ENCODE peak calls at places on chromosomes 6 and 20, in eight cellular contexts. One of them, this sample, is unnamed.

GRCh38 chr20:34559311-34560140 is 1.0 kb downstream of the MAP1LC3A start:
- DNase-seq in kidney: peak; percentile 84
- DNase-seq in astrocyte: no peak
- DNase-seq in SK-N-SH: peak; percentile 61
- DNase-seq in MM.1S: no peak
- DNase-seq in colonic mucosa: no peak
- DNase-seq in mammary epithelial cell: no peak
- DNase-seq in PC-3: no peak
- DNase-seq in this sample: no peak

GRCh38 chr6:151493495-151494234 is at the start of gene CCDC170:
- DNase-seq in kidney: peak; percentile 80
- DNase-seq in colonic mucosa: peak; percentile 26
- DNase-seq in MM.1S: peak; percentile 7
- DNase-seq in mammary epithelial cell: no peak
- DNase-seq in PC-3: no peak
- DNase-seq in SK-N-SH: peak; percentile 69
- DNase-seq in astrocyte: peak; percentile 5
- DNase-seq in this sample: no peak

GRCh38 chr6:159126590-159126989 is 42.6 kb upstream of the FNDC1 start:
- DNase-seq in MM.1S: no peak
- DNase-seq in mammary epithelial cell: no peak
- DNase-seq in colonic mucosa: no peak
- DNase-seq in SK-N-SH: no peak
- DNase-seq in astrocyte: no peak
- DNase-seq in PC-3: no peak
- DNase-seq in kidney: no peak
- DNase-seq in this sample: no peak

GRCh38 chr20:1478566-1478965 is 11.9 kb upstream of the NSFL1C start:
- DNase-seq in kidney: no peak
- DNase-seq in mammary epithelial cell: peak; percentile 96
- DNase-seq in SK-N-SH: no peak
- DNase-seq in MM.1S: no peak
- DNase-seq in colonic mucosa: no peak
- DNase-seq in PC-3: peak; percentile 97
- DNase-seq in astrocyte: peak; percentile 59
- DNase-seq in this sample: no peak

GRCh38 chr6:25392372-25392771 is 113.2 kb downstream of the CARMIL1 start:
- DNase-seq in mammary epithelial cell: no peak
- DNase-seq in kidney: no peak
- DNase-seq in PC-3: peak; percentile 10
- DNase-seq in colonic mucosa: no peak
- DNase-seq in SK-N-SH: no peak
- DNase-seq in astrocyte: no peak
- DNase-seq in MM.1S: no peak
- DNase-seq in this sample: no peak

GRCh38 chr6:35413911-35414310 is 38.2 kb upstream of the FANCE start:
- DNase-seq in SK-N-SH: no peak
- DNase-seq in mammary epithelial cell: no peak
- DNase-seq in colonic mucosa: no peak
- DNase-seq in astrocyte: no peak
- DNase-seq in PC-3: no peak
- DNase-seq in MM.1S: no peak
- DNase-seq in kidney: no peak
- DNase-seq in this sample: no peak

GRCh38 chr20:42483694-42484303 is 705.9 kb downstream of the PTPRT start:
- DNase-seq in colonic mucosa: peak; percentile 36
- DNase-seq in astrocyte: no peak
- DNase-seq in PC-3: no peak
- DNase-seq in kidney: no peak
- DNase-seq in mammary epithelial cell: no peak
- DNase-seq in SK-N-SH: peak; percentile 20
- DNase-seq in MM.1S: peak; percentile 15
- DNase-seq in this sample: no peak

GRCh38 chr20:24066075-24066700 is 77.6 kb upstream of the GGTLC1 start:
- DNase-seq in kidney: no peak
- DNase-seq in MM.1S: peak; percentile 60
- DNase-seq in SK-N-SH: no peak
- DNase-seq in astrocyte: no peak
- DNase-seq in colonic mucosa: no peak
- DNase-seq in PC-3: no peak
- DNase-seq in mammary epithelial cell: no peak
- DNase-seq in this sample: no peak

GRCh38 chr6:17628873-17629272 is 28.8 kb downstream of the FAM8A1 start:
- DNase-seq in kidney: no peak
- DNase-seq in MM.1S: peak; percentile 74
- DNase-seq in SK-N-SH: no peak
- DNase-seq in PC-3: no peak
- DNase-seq in astrocyte: no peak
- DNase-seq in colonic mucosa: no peak
- DNase-seq in mammary epithelial cell: no peak
- DNase-seq in this sample: no peak

GRCh38 chr6:82385961-82386360 is 22.3 kb downstream of the TPBG start:
- DNase-seq in PC-3: peak; percentile 79
- DNase-seq in mammary epithelial cell: peak; percentile 33
- DNase-seq in colonic mucosa: no peak
- DNase-seq in kidney: no peak
- DNase-seq in MM.1S: no peak
- DNase-seq in astrocyte: no peak
- DNase-seq in SK-N-SH: no peak
- DNase-seq in this sample: no peak

GRCh38 chr6:82385546-82385945 is 21.9 kb downstream of the TPBG start:
- DNase-seq in colonic mucosa: no peak
- DNase-seq in PC-3: no peak
- DNase-seq in kidney: no peak
- DNase-seq in mammary epithelial cell: no peak
- DNase-seq in SK-N-SH: no peak
- DNase-seq in astrocyte: no peak
- DNase-seq in MM.1S: no peak
- DNase-seq in this sample: no peak

GRCh38 chr6:82380566-82381185 is 17.1 kb downstream of the TPBG start:
- DNase-seq in colonic mucosa: no peak
- DNase-seq in SK-N-SH: no peak
- DNase-seq in kidney: no peak
- DNase-seq in PC-3: no peak
- DNase-seq in astrocyte: no peak
- DNase-seq in mammary epithelial cell: no peak
- DNase-seq in MM.1S: no peak
- DNase-seq in this sample: no peak

GRCh38 chr6:82381278-82381677 is 17.7 kb downstream of the TPBG start:
- DNase-seq in PC-3: no peak
- DNase-seq in SK-N-SH: no peak
- DNase-seq in colonic mucosa: no peak
- DNase-seq in kidney: no peak
- DNase-seq in mammary epithelial cell: no peak
- DNase-seq in astrocyte: no peak
- DNase-seq in MM.1S: peak; percentile 43
- DNase-seq in this sample: no peak

GRCh38 chr6:82385102-82385501 is 21.5 kb downstream of the TPBG start:
- DNase-seq in astrocyte: no peak
- DNase-seq in mammary epithelial cell: no peak
- DNase-seq in PC-3: no peak
- DNase-seq in MM.1S: peak; percentile 11
- DNase-seq in kidney: no peak
- DNase-seq in SK-N-SH: no peak
- DNase-seq in colonic mucosa: no peak
- DNase-seq in this sample: no peak
- H3K4me3 ChIP-seq in astrocyte: no peak overlapping the region
- H3K4me3 ChIP-seq in mammary epithelial cell: no peak overlapping the region
- H3K4me3 ChIP-seq in PC-3: no peak overlapping the region
- H3K4me3 ChIP-seq in MM.1S: no peak overlapping the region
- H3K4me3 ChIP-seq in kidney: no peak overlapping the region
- H3K4me3 ChIP-seq in SK-N-SH: no peak overlapping the region
- H3K4me3 ChIP-seq in colonic mucosa: no peak overlapping the region
- H3K4me3 ChIP-seq in this sample: peak overlapping the region; percentile 4

GRCh38 chr6:125791151-125791819 is 525 bp downstream of the NCOA7 start:
- DNase-seq in colonic mucosa: peak; percentile 56
- DNase-seq in astrocyte: peak; percentile 42
- DNase-seq in SK-N-SH: peak; percentile 64
- DNase-seq in PC-3: peak; percentile 51
- DNase-seq in MM.1S: peak; percentile 71
- DNase-seq in mammary epithelial cell: peak; percentile 66
- DNase-seq in kidney: no peak
- DNase-seq in this sample: no peak
- H3K27ac ChIP-seq in colonic mucosa: peak overlapping the region; percentile 93
- H3K27ac ChIP-seq in astrocyte: peak overlapping the region; percentile 82
- H3K27ac ChIP-seq in SK-N-SH: peak overlapping the region; percentile 86
- H3K27ac ChIP-seq in PC-3: no peak overlapping the region
- H3K27ac ChIP-seq in MM.1S: peak overlapping the region; percentile 73
- H3K27ac ChIP-seq in mammary epithelial cell: peak overlapping the region; percentile 31
- H3K27ac ChIP-seq in kidney: peak overlapping the region; percentile 89
- H3K27ac ChIP-seq in this sample: no peak overlapping the region

GRCh38 chr6:53297004-53297403 is 51.7 kb downstream of the ELOVL5 start:
- DNase-seq in kidney: no peak
- DNase-seq in PC-3: no peak
- DNase-seq in mammary epithelial cell: no peak
- DNase-seq in SK-N-SH: no peak
- DNase-seq in colonic mucosa: no peak
- DNase-seq in MM.1S: no peak
- DNase-seq in astrocyte: no peak
- DNase-seq in this sample: no peak

GRCh38 chr6:53300656-53301551 is 47.8 kb downstream of the ELOVL5 start:
- DNase-seq in astrocyte: peak; percentile 82
- DNase-seq in SK-N-SH: no peak
- DNase-seq in MM.1S: no peak
- DNase-seq in kidney: no peak
- DNase-seq in PC-3: no peak
- DNase-seq in colonic mucosa: no peak
- DNase-seq in mammary epithelial cell: peak; percentile 23
- DNase-seq in this sample: no peak

GRCh38 chr6:53301801-53302537 is 46.8 kb downstream of the ELOVL5 start:
- DNase-seq in kidney: no peak
- DNase-seq in PC-3: peak; percentile 44
- DNase-seq in colonic mucosa: no peak
- DNase-seq in astrocyte: no peak
- DNase-seq in mammary epithelial cell: peak; percentile 17
- DNase-seq in MM.1S: no peak
- DNase-seq in SK-N-SH: no peak
- DNase-seq in this sample: no peak

GRCh38 chr6:53302678-53303360 is 45.9 kb downstream of the ELOVL5 start:
- DNase-seq in PC-3: peak; percentile 92
- DNase-seq in MM.1S: peak; percentile 55
- DNase-seq in kidney: no peak
- DNase-seq in mammary epithelial cell: peak; percentile 84
- DNase-seq in astrocyte: peak; percentile 97
- DNase-seq in colonic mucosa: no peak
- DNase-seq in SK-N-SH: no peak
- DNase-seq in this sample: no peak

DNA sequence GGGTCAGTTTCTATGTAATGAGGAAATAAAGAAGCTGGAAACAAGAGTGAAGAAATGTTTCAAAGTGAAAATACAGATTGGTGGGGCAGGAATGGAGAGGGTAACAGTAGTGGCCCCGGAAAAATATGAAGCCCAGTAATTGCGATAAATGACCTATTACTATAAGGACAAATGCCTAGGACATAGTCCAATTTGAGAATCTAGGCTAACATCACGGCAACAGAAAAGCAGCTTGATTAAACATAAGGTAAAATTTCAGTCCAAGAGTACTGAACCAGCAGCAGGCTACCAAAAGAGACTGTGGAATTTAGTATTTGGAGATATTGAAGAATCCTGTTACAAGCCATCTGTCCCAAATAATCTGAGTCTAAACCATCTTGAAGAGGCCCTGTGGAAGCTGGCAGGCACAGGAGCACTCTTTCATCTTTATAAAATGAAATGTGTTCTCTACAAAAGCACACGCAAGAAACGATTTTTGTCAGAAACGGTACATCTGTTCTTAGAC is 49.4 kb downstream of the ELOVL5 start:
- DNase-seq in astrocyte: no peak
- DNase-seq in PC-3: no peak
- DNase-seq in MM.1S: no peak
- DNase-seq in SK-N-SH: no peak
- DNase-seq in mammary epithelial cell: no peak
- DNase-seq in kidney: no peak
- DNase-seq in colonic mucosa: no peak
- DNase-seq in this sample: no peak
- H3K9ac ChIP-seq in astrocyte: no peak overlapping the region
- H3K9ac ChIP-seq in PC-3: no peak overlapping the region
- H3K9ac ChIP-seq in MM.1S: no peak overlapping the region
- H3K9ac ChIP-seq in SK-N-SH: no peak overlapping the region
- H3K9ac ChIP-seq in mammary epithelial cell: no peak overlapping the region
- H3K9ac ChIP-seq in kidney: no peak overlapping the region
- H3K9ac ChIP-seq in colonic mucosa: no peak overlapping the region
- H3K9ac ChIP-seq in this sample: no peak overlapping the region

DNA sequence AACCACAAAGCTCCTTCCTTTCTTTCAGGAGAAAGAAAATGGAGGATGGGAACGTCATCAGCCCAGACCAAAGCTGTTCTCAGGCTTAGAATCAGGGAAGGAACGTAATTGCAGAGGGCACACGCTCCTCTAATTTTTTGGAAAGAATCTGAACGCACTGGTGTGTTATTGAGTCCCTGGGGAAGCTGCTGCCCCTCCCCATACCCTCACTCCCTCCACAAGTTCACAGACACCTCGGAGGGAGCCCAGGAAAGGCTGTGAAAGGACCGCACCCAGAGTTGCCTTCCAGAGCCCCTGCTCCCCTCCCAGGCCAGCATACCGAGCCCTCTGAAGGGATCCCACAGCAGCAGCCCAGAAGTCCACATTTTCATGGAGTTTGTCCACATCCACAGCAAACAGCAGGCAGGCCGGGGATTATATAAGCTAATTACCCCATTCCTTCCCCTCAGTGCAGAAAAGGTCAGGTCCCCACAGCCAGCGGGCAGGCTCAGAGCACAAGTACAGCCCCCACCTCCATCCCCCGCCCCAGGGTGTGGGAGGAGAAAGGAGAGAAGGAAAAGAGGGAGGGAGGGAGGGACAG is 53.7 kb downstream of the ANKRD60 start:
- DNase-seq in MM.1S: no peak
- DNase-seq in PC-3: no peak
- DNase-seq in kidney: peak; percentile 88
- DNase-seq in mammary epithelial cell: no peak
- DNase-seq in astrocyte: no peak
- DNase-seq in colonic mucosa: peak; percentile 30
- DNase-seq in SK-N-SH: peak; percentile 60
- DNase-seq in this sample: no peak
- H3K4me3 ChIP-seq in MM.1S: no peak overlapping the region
- H3K4me3 ChIP-seq in PC-3: no peak overlapping the region
- H3K4me3 ChIP-seq in kidney: peak overlapping the region; percentile 13
- H3K4me3 ChIP-seq in mammary epithelial cell: no peak overlapping the region
- H3K4me3 ChIP-seq in astrocyte: no peak overlapping the region
- H3K4me3 ChIP-seq in colonic mucosa: no peak overlapping the region
- H3K4me3 ChIP-seq in SK-N-SH: no peak overlapping the region
- H3K4me3 ChIP-seq in this sample: no peak overlapping the region

GRCh38 chr6:108763931-108764579 is 84.2 kb upstream of the ARMC2 start:
- DNase-seq in astrocyte: no peak
- DNase-seq in SK-N-SH: no peak
- DNase-seq in MM.1S: no peak
- DNase-seq in colonic mucosa: no peak
- DNase-seq in mammary epithelial cell: no peak
- DNase-seq in kidney: no peak
- DNase-seq in PC-3: no peak
- DNase-seq in this sample: no peak
- H3K27ac ChIP-seq in astrocyte: no peak overlapping the region
- H3K27ac ChIP-seq in SK-N-SH: no peak overlapping the region
- H3K27ac ChIP-seq in MM.1S: no peak overlapping the region
- H3K27ac ChIP-seq in colonic mucosa: no peak overlapping the region
- H3K27ac ChIP-seq in mammary epithelial cell: no peak overlapping the region
- H3K27ac ChIP-seq in kidney: no peak overlapping the region
- H3K27ac ChIP-seq in PC-3: no peak overlapping the region
- H3K27ac ChIP-seq in this sample: no peak overlapping the region

GRCh38 chr6:38427492-38428210 is 212.1 kb downstream of the BTBD9 start:
- DNase-seq in mammary epithelial cell: no peak
- DNase-seq in colonic mucosa: no peak
- DNase-seq in kidney: no peak
- DNase-seq in PC-3: no peak
- DNase-seq in astrocyte: no peak
- DNase-seq in MM.1S: no peak
- DNase-seq in SK-N-SH: no peak
- DNase-seq in this sample: no peak
- H3K9ac ChIP-seq in mammary epithelial cell: no peak overlapping the region
- H3K9ac ChIP-seq in colonic mucosa: no peak overlapping the region
- H3K9ac ChIP-seq in kidney: no peak overlapping the region
- H3K9ac ChIP-seq in PC-3: no peak overlapping the region
- H3K9ac ChIP-seq in astrocyte: no peak overlapping the region
- H3K9ac ChIP-seq in MM.1S: no peak overlapping the region
- H3K9ac ChIP-seq in SK-N-SH: no peak overlapping the region
- H3K9ac ChIP-seq in this sample: no peak overlapping the region